ENCODE peak calls at places on chromosomes 16 and 17, in seven cellular contexts. S, I, T, A, H, F and M are unnamed samples. For H3K9me3, the result is how much of the 10 kb centered on the place peaks cover.

GRCh38 chr17:1506649-1507254 is 9.7 kb downstream of the INPP5K start:
- DNase-seq in S (no peak), I (no peak), T (no peak), A (no peak), H (no peak), F (no peak), M (no peak)

GRCh38 chr17:27241346-27241946 is 52.5 kb upstream of the WSB1 start:
- DNase-seq in S (no peak), I (peak), T (no peak), A (no peak), H (no peak), F (no peak), M (peak)

GRCh38 chr17:73744411-73744810 is 100.2 kb upstream of the SDK2 start:
- DNase-seq in S (no peak), I (no peak), T (no peak), A (no peak), H (no peak), F (no peak), M (no peak)

GRCh38 chr17:65560628-65561371 is 648 bp downstream of the AXIN2 start:
- DNase-seq in S (peak), I (peak), T (peak), A (peak), H (peak), F (peak), M (peak)

GRCh38 chr16:1772908-1773702 is at the start of gene MRPS34:
- DNase-seq in S (peak), I (peak), T (peak), A (peak), H (peak), F (peak), M (no peak)

GRCh38 chr17:5437721-5438317 is 1.1 kb downstream of the C1QBP start:
- DNase-seq in S (no peak), I (no peak), T (no peak), A (no peak), H (no peak), F (no peak), M (no peak)

GRCh38 chr16:85781685-85782370 is 17.5 kb downstream of the EMC8 start:
- DNase-seq in S (peak), I (no peak), T (no peak), A (no peak), H (no peak), F (peak), M (no peak)

GRCh38 chr16:20004931-20005330 is 68.8 kb downstream of the GPR139 start:
- DNase-seq in S (no peak), I (no peak), T (peak), A (no peak), H (no peak), F (no peak), M (no peak)

GRCh38 chr16:8229011-8229520 is 361.2 kb downstream of the TMEM114 start:
- DNase-seq in S (no peak), I (no peak), T (no peak), A (no peak), H (no peak), F (no peak), M (no peak)

GRCh38 chr17:32627233-32628008 is 140.6 kb downstream of the CDK5R1 start:
- DNase-seq in S (no peak), I (no peak), T (peak), A (no peak), H (no peak), F (no peak), M (no peak)

GRCh38 chr17:31453896-31454295 is 62.4 kb downstream of the RAB11FIP4 start:
- DNase-seq in S (no peak), I (no peak), T (no peak), A (no peak), H (no peak), F (no peak), M (no peak)

GRCh38 chr17:69733171-69734014 is 318.9 kb downstream of the MAP2K6 start:
- DNase-seq in S (no peak), I (peak), T (no peak), A (no peak), H (no peak), F (no peak), M (no peak)

GRCh38 chr17:81831957-81832607 is 1.0 kb downstream of the MCRIP1 start:
- DNase-seq in S (no peak), I (no peak), T (no peak), A (no peak), H (no peak), F (no peak), M (no peak)

GRCh38 chr16:740459-740763 is 386 bp downstream of the CIAO3 start:
- DNase-seq in S (no peak), I (no peak), T (no peak), A (no peak), H (peak), F (no peak), M (no peak)

DNA sequence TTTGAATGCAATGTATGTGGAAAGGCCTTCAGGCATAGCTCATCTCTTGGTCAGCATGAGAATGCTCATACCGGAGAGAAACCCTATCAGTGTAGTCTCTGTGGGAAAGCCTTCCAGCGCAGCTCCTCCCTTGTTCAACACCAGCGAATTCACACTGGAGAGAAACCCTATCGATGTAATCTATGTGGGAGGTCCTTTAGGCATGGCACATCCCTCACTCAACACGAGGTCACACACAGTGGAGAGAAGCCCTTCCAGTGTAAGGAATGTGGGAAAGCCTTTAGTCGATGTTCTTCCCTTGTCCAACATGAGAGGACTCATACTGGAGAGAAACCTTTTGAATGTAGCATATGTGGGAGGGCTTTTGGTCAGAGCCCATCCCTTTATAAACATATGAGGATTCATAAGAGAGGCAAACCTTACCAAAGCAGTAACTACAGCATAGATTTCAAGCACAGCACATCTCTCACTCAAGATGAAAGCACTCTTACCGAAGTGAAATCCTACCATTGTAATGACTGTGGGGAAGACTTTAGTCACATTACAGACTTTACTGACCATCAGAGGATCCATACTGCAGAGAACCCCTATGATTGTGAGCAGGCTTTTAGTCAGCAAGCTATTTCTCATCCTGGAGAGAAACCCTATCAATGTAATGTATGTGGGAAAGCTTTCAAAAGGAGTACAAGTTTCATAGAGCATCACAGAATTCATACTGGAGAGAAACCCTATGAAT is 24.7 kb downstream of the ZFP90 start:
- DNase-seq in S (no peak), I (peak), T (no peak), A (no peak), H (no peak), F (no peak), M (no peak)
- H3K9me3 ChIP-seq in S (half or more), I (half or more), T (half or more), A (half or more), H (under half), F (half or more), M (half or more)

DNA sequence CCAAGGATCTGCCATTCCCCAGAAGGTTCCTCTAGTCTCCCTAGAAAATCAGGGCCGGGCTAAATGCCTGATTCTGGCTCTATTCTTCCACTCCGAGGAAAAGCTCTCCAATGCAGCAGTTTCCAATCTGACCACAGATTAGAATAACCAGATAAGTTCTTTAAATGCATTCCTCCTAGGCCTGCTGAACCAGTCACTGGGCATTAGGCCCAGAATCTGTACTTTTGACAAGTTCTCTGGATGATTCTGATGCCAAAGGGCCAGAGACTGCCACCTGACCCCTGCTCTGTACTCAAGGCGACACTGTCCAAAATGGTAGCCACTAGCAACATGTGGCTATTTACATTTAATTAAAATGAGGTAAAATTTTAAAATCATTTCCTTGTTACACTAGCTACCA is 22.3 kb downstream of the MAP3K14 start:
- DNase-seq in S (peak), I (no peak), T (no peak), A (no peak), H (no peak), F (no peak), M (no peak)
- TF ChIP-seq EP300 in S (no peak), I (no peak), T (no peak), A (no peak), H (no peak), F (no peak), M (no peak)

DNA sequence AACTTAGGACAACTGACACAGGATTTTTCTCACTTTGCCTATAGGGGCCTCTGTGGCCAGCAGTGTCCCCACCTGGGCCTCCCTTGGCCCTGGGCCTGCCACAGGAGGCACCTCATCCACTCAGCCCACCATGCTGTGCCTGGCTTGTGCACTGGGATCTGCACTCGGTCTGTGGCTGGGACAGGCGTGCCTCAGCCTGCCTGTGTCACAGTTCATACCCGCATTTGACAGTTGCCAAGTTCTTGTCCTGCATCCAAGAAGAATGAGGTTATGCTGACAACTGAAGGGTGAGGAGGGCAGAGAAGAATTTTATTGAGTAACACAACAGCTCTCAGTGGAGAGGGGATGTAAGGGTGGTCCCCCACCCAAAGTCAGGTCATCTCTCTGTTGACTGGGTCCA is 36.0 kb downstream of the ZFP90 start:
- DNase-seq in S (no peak), I (no peak), T (no peak), A (no peak), H (no peak), F (no peak), M (no peak)
- H3K9me3 ChIP-seq in S (half or more), I (half or more), T (under half), A (under half), H (under half), F (under half), M (under half)

GRCh38 chr16:82070656-82071369 is 35.8 kb downstream of the HSD17B2 start:
- DNase-seq in S (no peak), I (peak), T (no peak), A (no peak), H (no peak), F (no peak), M (no peak)
- TF ChIP-seq EP300 in S (no peak), I (no peak), T (no peak), A (no peak), H (no peak), F (no peak), M (no peak)

GRCh38 chr17:17351901-17352781 is 49.0 kb downstream of the NT5M start:
- DNase-seq in S (peak), I (no peak), T (no peak), A (no peak), H (peak), F (no peak), M (no peak)
- H3K9me3 ChIP-seq in S (under half), I (under half), T (under half), A (under half), H (under half), F (under half), M (under half)